ENCODE peak calls at places on chromosomes 6 and 20, in eight cellular contexts. H is tibial nerve, T is left ventricle myocardium inferior, L is astrocyte, M is ascending aorta, J is A673, X is PC-3, K is Karpas-422. B is an unnamed sample. For H3K4me1, the result is how much of the 10 kb centered on the place peaks cover.

GRCh38 chr20:41617059-41617921 is 887 bp downstream of the CHD6 start:
- DNase-seq in H (no peak), T (peak), L (peak), M (no peak), J (peak), X (peak), K (peak), B (peak)

GRCh38 chr20:41030536-41031242 is 2.1 kb downstream of the TOP1 start:
- DNase-seq in H (no peak), T (no peak), L (peak), M (no peak), J (no peak), X (peak), K (peak), B (no peak)

GRCh38 chr6:34834789-34835518 is 43.1 kb downstream of the BLTP3A start:
- DNase-seq in H (no peak), T (no peak), L (peak), M (no peak), J (no peak), X (peak), K (no peak), B (no peak)

GRCh38 chr20:17431621-17432364 is 99.4 kb downstream of the BFSP1 start:
- DNase-seq in H (no peak), T (peak), L (peak), M (no peak), J (peak), X (peak), K (peak), B (no peak)

GRCh38 chr6:33095681-33096080 is 19.9 kb downstream of the HLA-DPB1 start:
- DNase-seq in H (no peak), T (no peak), L (no peak), M (no peak), J (no peak), X (no peak), K (no peak), B (no peak)

GRCh38 chr6:144151010-144151727 is 852 bp downstream of the STX11 start:
- DNase-seq in H (no peak), T (no peak), L (no peak), M (no peak), J (no peak), X (peak), K (no peak), B (no peak)

GRCh38 chr6:131387706-131388455 is 185.1 kb upstream of the ARG1 start:
- DNase-seq in H (no peak), T (no peak), L (no peak), M (no peak), J (peak), X (no peak), K (no peak), B (no peak)

GRCh38 chr20:18011951-18012645 is 43.3 kb downstream of the MGME1 start:
- DNase-seq in H (no peak), T (no peak), L (no peak), M (no peak), J (no peak), X (no peak), K (no peak), B (no peak)

GRCh38 chr6:108254436-108255410 is 6.1 kb downstream of the SNX3 start:
- DNase-seq in H (no peak), T (no peak), L (no peak), M (no peak), J (no peak), X (no peak), K (no peak), B (no peak)

GRCh38 chr6:39876826-39877225 is 57.4 kb downstream of the MOCS1 start:
- DNase-seq in H (no peak), T (no peak), L (no peak), M (no peak), J (no peak), X (no peak), K (no peak), B (no peak)

GRCh38 chr6:116420341-116420740 is 40.8 kb upstream of the CALHM6 start:
- DNase-seq in H (no peak), T (no peak), L (no peak), M (no peak), J (no peak), X (no peak), K (no peak), B (no peak)

GRCh38 chr6:1527098-1527497 is 82.6 kb upstream of the FOXC1 start:
- DNase-seq in H (peak), T (peak), L (peak), M (no peak), J (no peak), X (no peak), K (no peak), B (no peak)

GRCh38 chr6:85865665-85866372 is 223.1 kb upstream of the SYNCRIP start:
- DNase-seq in H (no peak), T (no peak), L (peak), M (no peak), J (peak), X (peak), K (peak), B (no peak)

DNA sequence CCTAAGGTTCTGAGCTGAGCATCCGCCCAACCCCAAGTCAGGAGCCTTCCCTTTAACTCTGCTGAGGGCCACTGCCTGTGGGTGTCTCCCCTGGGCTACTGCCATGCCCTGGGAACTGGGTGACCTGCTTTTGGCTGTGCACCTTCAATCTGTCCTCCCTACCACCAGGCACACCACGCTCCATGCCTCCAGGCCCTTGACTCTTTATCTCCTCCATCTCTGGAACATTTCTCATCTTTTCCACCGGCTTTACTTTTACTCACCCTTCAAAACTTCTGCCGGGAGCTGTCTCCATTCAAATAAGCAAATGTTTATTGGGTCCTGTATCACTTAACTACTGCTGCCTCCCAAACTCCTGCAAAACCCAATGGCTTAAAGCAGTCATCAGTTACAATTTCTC is 83.3 kb upstream of the NHSL1 start:
- DNase-seq in H (no peak), T (no peak), L (no peak), M (no peak), J (no peak), X (no peak), K (no peak), B (no peak)
- H3K4me1 ChIP-seq in H (under half), T (under half), L (under half), M (under half), J (under half), X (under half), K (under half), B (under half)

DNA sequence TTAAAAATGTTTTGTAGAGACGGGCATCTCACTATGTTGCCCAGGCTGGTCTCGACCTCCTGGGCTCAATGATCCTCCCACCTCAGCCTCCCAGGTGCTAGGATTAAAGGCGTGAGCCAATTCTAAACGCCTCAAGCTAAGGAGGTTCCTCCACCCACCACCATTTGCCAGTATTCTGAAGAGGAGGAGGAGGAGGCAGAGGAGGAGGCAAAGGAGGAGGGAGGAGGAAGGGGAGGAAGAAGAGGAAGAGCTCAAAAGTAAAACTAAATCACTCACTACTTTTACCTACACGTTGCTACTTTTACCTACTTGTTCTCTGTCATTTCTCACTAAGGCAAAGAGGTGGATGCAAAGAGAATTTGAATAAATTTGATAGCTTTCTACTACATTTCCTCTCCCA is 63.6 kb upstream of the ARID1B start:
- DNase-seq in H (no peak), T (no peak), L (no peak), M (no peak), J (no peak), X (no peak), K (no peak), B (no peak)
- H3K4me1 ChIP-seq in H (under half), T (under half), L (under half), M (under half), J (under half), X (under half), K (under half), B (under half)

DNA sequence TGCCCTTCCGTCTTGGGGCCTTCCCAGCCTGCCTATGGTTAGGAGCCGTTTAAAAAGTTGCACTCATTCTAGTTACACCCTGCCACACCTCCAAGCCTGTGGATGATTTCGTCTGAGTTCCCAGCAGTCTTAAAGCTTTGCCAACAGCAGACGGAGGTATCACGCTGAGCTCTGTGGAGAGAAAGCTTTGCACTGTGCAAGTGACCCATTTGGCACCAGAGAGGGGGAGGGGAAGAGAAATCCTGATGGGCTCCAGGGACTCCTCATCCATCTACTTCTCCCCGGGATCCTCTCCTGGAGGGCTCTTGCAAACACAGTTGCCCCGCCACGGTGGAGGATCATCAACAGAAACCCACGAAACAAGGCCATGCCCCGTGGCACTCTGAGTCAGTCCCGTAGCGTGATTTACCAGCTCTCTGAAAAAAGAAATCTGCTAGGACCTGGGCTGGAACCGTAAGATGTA is 98.8 kb upstream of the CITED2 start:
- DNase-seq in H (peak), T (no peak), L (peak), M (peak), J (peak), X (no peak), K (no peak), B (no peak)
- H3K4me1 ChIP-seq in H (under half), T (under half), L (under half), M (under half), J (under half), X (under half), K (under half), B (under half)

GRCh38 chr6:99424761-99425646 is at the start of gene PNISR:
- DNase-seq in H (peak), T (peak), L (peak), M (peak), J (peak), X (peak), K (peak), B (peak)
- H3K4me1 ChIP-seq in H (half or more), T (half or more), L (under half), M (under half), J (under half), X (under half), K (half or more), B (under half)

GRCh38 chr6:56518995-56519767 is 123.5 kb downstream of the DST start:
- DNase-seq in H (no peak), T (no peak), L (no peak), M (no peak), J (no peak), X (no peak), K (no peak), B (no peak)
- H3K4me1 ChIP-seq in H (under half), T (half or more), L (under half), M (under half), J (under half), X (under half), K (half or more), B (half or more)

DNA sequence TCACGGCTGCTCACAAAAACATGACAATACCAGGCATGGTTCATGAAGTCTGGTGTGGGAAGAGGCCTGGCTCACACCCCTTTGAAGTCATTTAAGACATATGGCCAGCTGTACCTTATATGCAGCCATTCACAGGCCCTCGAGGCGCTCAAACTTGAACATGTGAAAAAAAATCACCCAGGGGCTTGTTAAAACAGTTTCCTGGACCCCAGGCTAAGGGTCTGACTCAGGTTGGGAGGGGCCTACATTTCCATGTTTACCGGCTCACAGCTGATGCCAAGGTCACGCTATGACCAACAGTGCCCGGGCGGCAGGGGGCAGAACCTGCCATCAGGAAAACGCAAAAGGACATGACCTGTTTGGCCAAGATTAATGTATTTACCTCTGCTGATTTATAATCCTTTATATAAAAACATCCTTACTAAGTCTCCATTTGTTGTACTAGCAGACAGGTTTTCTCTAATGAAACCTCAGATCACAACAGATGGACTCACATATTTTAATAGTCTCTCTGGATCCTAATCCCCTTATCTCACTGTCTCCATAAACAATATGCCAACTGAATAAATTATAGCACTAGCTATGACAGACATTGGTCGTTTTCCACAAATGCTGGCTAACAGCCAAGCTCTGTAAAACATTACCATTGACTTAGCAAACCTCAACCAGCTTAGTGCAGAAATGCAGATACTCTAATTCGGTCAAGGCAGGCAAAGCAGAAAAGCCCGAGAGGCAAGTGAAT is 19.9 kb downstream of the EZR start:
- DNase-seq in H (no peak), T (no peak), L (peak), M (no peak), J (peak), X (peak), K (peak), B (peak)
- H3K4me1 ChIP-seq in H (half or more), T (half or more), L (under half), M (under half), J (half or more), X (under half), K (half or more), B (under half)

GRCh38 chr6:169291148-169291547 is 37.5 kb upstream of the THBS2 start:
- DNase-seq in H (no peak), T (no peak), L (no peak), M (no peak), J (no peak), X (no peak), K (no peak), B (no peak)
- H3K4me1 ChIP-seq in H (under half), T (under half), L (under half), M (under half), J (under half), X (under half), K (under half), B (under half)

DNA sequence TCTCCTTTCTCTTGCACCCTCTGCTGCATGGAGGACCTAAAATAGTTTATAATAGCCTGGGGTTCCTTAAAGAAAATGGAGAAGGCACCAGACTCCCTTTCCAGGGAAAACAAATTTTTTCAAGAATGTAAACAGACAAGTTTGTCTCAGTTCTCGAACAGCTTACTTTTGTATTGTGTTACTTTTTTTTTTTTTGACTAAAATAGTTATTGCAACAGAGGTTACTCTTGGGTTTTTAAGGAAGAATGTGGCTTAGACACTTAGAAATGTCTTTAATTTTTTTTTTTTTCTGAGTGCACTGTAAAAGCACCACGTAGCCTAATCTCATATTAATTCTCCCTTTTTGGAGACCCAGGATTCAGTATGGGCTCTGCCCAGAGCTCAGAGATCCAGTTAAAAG is 148.7 kb upstream of the CARMIL1 start:
- DNase-seq in H (no peak), T (no peak), L (no peak), M (no peak), J (no peak), X (no peak), K (no peak), B (no peak)
- H3K4me1 ChIP-seq in H (under half), T (half or more), L (under half), M (under half), J (under half), X (under half), K (under half), B (under half)

GRCh38 chr6:13318821-13319220 is 9.5 kb downstream of the TBC1D7 start:
- DNase-seq in H (no peak), T (no peak), L (no peak), M (no peak), J (no peak), X (no peak), K (no peak), B (no peak)

GRCh38 chr6:13311155-13311554 is 17.2 kb downstream of the TBC1D7 start:
- DNase-seq in H (no peak), T (no peak), L (no peak), M (no peak), J (no peak), X (no peak), K (no peak), B (no peak)

GRCh38 chr6:13319891-13320564 is 8.3 kb downstream of the TBC1D7 start:
- DNase-seq in H (no peak), T (no peak), L (no peak), M (no peak), J (no peak), X (no peak), K (no peak), B (no peak)

GRCh38 chr6:13315896-13316295 is 12.4 kb downstream of the TBC1D7 start:
- DNase-seq in H (no peak), T (no peak), L (no peak), M (no peak), J (no peak), X (no peak), K (no peak), B (no peak)

GRCh38 chr6:13314806-13315205 is 13.5 kb downstream of the TBC1D7 start:
- DNase-seq in H (no peak), T (no peak), L (no peak), M (no peak), J (no peak), X (no peak), K (no peak), B (no peak)
- H3K4me1 ChIP-seq in H (under half), T (under half), L (under half), M (under half), J (under half), X (under half), K (under half), B (under half)

GRCh38 chr6:4381379-4381778 is 246.0 kb upstream of the ECI2 start:
- DNase-seq in H (no peak), T (no peak), L (peak), M (no peak), J (peak), X (no peak), K (no peak), B (no peak)

GRCh38 chr6:4383910-4384637 is 248.7 kb upstream of the ECI2 start:
- DNase-seq in H (no peak), T (no peak), L (no peak), M (no peak), J (no peak), X (no peak), K (no peak), B (no peak)

GRCh38 chr6:4380881-4381281 is 245.5 kb upstream of the ECI2 start:
- DNase-seq in H (no peak), T (no peak), L (no peak), M (no peak), J (no peak), X (no peak), K (no peak), B (no peak)

GRCh38 chr6:4384638-4385036 is 249.3 kb upstream of the ECI2 start:
- DNase-seq in H (no peak), T (no peak), L (no peak), M (no peak), J (no peak), X (no peak), K (no peak), B (no peak)

GRCh38 chr6:4382362-4382853 is 247.0 kb upstream of the ECI2 start:
- DNase-seq in H (no peak), T (no peak), L (no peak), M (no peak), J (no peak), X (no peak), K (no peak), B (no peak)
- H3K4me1 ChIP-seq in H (under half), T (under half), L (under half), M (under half), J (under half), X (under half), K (under half), B (under half)

B was measured in right lobe of liver.